ENCODE peak calls at places on chromosomes 7 and 10, in ten cellular contexts. N, Y, F, U, J, L, M, G, B and H are unnamed samples. For H3K27me3 and H3K9me3, the result is how much of the 10 kb centered on the place peaks cover.

GRCh38 chr7:116598278-116598677 is 73.4 kb downstream of the CAV1 start:
- DNase-seq in N (peak), Y (no peak), F (no peak), U (no peak), J (no peak), L (no peak), M (no peak), G (no peak), B (no peak), H (no peak)

GRCh38 chr10:69078311-69078710 is 9.6 kb upstream of the SRGN start:
- DNase-seq in N (no peak), Y (no peak), F (no peak), U (no peak), J (no peak), L (no peak), M (no peak), G (no peak), B (no peak), H (no peak)

GRCh38 chr7:20083781-20084180 is 133.4 kb downstream of the MACC1 start:
- DNase-seq in N (no peak), Y (peak), F (peak), U (no peak), J (no peak), L (no peak), M (no peak), G (no peak), B (no peak), H (no peak)

GRCh38 chr10:88791924-88792323 is 10.6 kb upstream of the LIPM start:
- DNase-seq in N (peak), Y (peak), F (peak), U (peak), J (no peak), L (no peak), M (no peak), G (no peak), B (no peak), H (peak)

GRCh38 chr10:92527716-92528115 is 46.2 kb downstream of the IDE start:
- DNase-seq in N (no peak), Y (no peak), F (no peak), U (no peak), J (no peak), L (no peak), M (no peak), G (no peak), B (no peak), H (no peak)

GRCh38 chr10:66283874-66284464 is 641.9 kb upstream of the LRRTM3 start:
- DNase-seq in N (no peak), Y (no peak), F (no peak), U (no peak), J (no peak), L (no peak), M (no peak), G (no peak), B (no peak), H (no peak)

GRCh38 chr10:23080211-23080724 is 15.1 kb upstream of the MSRB2 start:
- DNase-seq in N (no peak), Y (no peak), F (no peak), U (no peak), J (no peak), L (no peak), M (no peak), G (no peak), B (no peak), H (no peak)

GRCh38 chr10:131556061-131556896 is 244.8 kb upstream of the TCERG1L start:
- DNase-seq in N (no peak), Y (no peak), F (no peak), U (no peak), J (peak), L (no peak), M (no peak), G (no peak), B (no peak), H (no peak)

GRCh38 chr7:37336259-37336658 is 112.4 kb downstream of the ELMO1 start:
- DNase-seq in N (no peak), Y (no peak), F (no peak), U (no peak), J (no peak), L (no peak), M (no peak), G (no peak), B (no peak), H (no peak)

GRCh38 chr7:94239661-94240234 is 154.9 kb upstream of the COL1A2 start:
- DNase-seq in N (no peak), Y (no peak), F (no peak), U (no peak), J (no peak), L (no peak), M (no peak), G (no peak), B (no peak), H (no peak)

GRCh38 chr10:47405829-47406547 is 21.9 kb upstream of the ZNF488 start:
- DNase-seq in N (no peak), Y (no peak), F (no peak), U (no peak), J (peak), L (no peak), M (no peak), G (no peak), B (no peak), H (no peak)

GRCh38 chr7:105488219-105488571 is 33.9 kb downstream of the PUS7 start:
- DNase-seq in N (no peak), Y (no peak), F (no peak), U (no peak), J (no peak), L (no peak), M (no peak), G (no peak), B (no peak), H (no peak)

GRCh38 chr7:105493196-105493927 is 28.7 kb downstream of the PUS7 start:
- DNase-seq in N (no peak), Y (peak), F (no peak), U (no peak), J (no peak), L (no peak), M (no peak), G (no peak), B (no peak), H (no peak)

GRCh38 chr7:105489409-105489808 is 32.7 kb downstream of the PUS7 start:
- DNase-seq in N (no peak), Y (no peak), F (no peak), U (no peak), J (no peak), L (no peak), M (no peak), G (no peak), B (no peak), H (no peak)

GRCh38 chr7:105487559-105488218 is 34.4 kb downstream of the PUS7 start:
- DNase-seq in N (no peak), Y (peak), F (peak), U (peak), J (no peak), L (no peak), M (peak), G (no peak), B (no peak), H (peak)
- H3K4me3 ChIP-seq in N (no peak), Y (no peak), F (no peak), U (no peak), J (no peak), L (no peak), M (no peak), G (no peak), B (no peak), H (no peak)

DNA sequence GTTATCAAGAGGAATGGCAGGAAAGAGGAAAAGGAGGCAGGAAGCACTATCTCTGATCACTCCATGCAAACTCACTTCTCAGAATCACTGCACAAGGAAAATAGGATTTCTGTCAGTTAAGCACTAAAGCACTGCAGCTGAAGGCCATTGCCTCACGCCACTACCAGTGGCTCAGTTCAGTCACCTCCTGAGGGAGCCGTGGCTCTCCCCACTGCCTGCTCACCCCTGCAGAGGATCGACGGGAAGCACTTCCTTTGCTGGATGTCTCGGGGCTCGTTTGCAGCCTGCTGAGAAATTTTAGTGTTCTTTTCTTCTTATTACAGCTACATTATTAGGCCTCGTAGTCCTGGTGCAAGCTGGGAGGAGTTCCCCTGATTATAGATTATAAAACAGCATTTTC is 90.1 kb upstream of the ADCY1 start:
- DNase-seq in N (peak), Y (no peak), F (no peak), U (no peak), J (no peak), L (no peak), M (no peak), G (no peak), B (no peak), H (no peak)
- H3K27me3 ChIP-seq in N (under half), Y (under half), F (under half), U (under half), J (under half), L (under half), M (under half), G (under half), B (under half), H (under half)

DNA sequence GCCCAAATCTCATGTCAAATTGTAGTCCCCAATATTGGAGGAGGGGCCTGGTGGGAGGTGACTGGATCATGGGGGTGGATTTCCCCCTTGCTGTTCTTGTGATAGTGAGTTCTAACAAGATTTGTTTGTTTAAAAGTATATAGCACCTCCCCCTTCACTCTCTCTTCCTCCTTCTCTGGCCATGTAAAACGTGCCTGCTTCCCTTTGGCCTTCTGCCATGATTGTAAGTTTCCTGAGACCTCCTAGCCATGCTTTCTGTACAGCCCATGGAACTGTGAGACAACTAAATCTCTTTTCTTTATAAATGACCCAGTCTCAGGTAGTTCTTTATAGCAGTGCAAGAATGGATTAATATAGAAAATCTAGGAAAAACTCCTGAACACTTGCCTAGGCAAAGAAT is 202.1 kb upstream of the SLC26A5 start:
- DNase-seq in N (no peak), Y (no peak), F (no peak), U (no peak), J (no peak), L (no peak), M (no peak), G (no peak), B (no peak), H (no peak)
- H3K9me3 ChIP-seq in N (under half), Y (under half), F (under half), U (under half), J (under half), L (under half), M (under half), G (under half), B (under half), H (under half)

GRCh38 chr10:62166331-62167154 is 102.1 kb downstream of the RTKN2 start:
- DNase-seq in N (no peak), Y (peak), F (no peak), U (no peak), J (peak), L (no peak), M (peak), G (no peak), B (no peak), H (no peak)
- H3K4me3 ChIP-seq in N (no peak), Y (peak), F (no peak), U (peak), J (no peak), L (no peak), M (no peak), G (no peak), B (no peak), H (no peak)

DNA sequence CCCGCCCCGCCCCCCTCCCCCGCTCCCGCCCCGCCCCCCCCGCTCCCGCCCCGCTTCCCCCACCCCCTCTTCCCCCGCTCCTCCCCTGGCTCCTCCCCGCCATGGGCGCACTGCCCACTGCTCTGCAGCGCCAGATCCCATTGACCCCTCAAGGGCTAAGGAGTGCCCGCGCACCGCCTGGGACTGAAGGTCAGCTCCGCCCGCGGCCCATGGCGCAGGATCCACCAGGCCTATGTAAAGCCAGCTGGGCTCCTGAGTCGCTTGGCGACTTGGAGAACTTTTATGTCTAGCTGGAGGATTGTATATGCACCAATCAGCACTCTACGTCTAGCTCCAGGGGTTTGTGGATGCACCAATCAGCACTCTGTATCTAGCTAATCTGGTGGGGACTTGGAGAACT is 16.2 kb upstream of the ACBD5 start:
- DNase-seq in N (no peak), Y (no peak), F (no peak), U (no peak), J (no peak), L (no peak), M (no peak), G (no peak), B (no peak), H (no peak)
- H3K27me3 ChIP-seq in N (under half), Y (under half), F (under half), U (under half), J (under half), L (under half), M (under half), G (under half), B (under half), H (under half)